ENCODE peak calls at places on chromosomes 7 and 10, in nine cellular contexts. W is fibroblast of lung, J is iPS DF 6.9, I is left ventricle myocardium inferior, U is HepG2, Q is aorta, A is cardiac muscle cell, C is A549, L is Peyer's patch. X is an unnamed sample. For H3K4me1, the result is how much of the 10 kb centered on the place peaks cover.

GRCh38 chr7:40263752-40264390 is 129.1 kb downstream of the SUGCT start:
- DNase-seq in W (no peak), J (no peak), I (no peak), U (peak), Q (no peak), A (no peak), C (no peak), L (no peak), X (no peak)

GRCh38 chr10:44386546-44387052 is 1.7 kb upstream of the CXCL12 start:
- DNase-seq in W (peak), J (no peak), I (peak), U (peak), Q (peak), A (peak), C (peak), L (no peak), X (peak)

GRCh38 chr7:74083928-74084721 is 521 bp downstream of the LIMK1 start:
- DNase-seq in W (peak), J (no peak), I (peak), U (no peak), Q (peak), A (peak), C (peak), L (peak), X (no peak)

GRCh38 chr10:61612009-61612408 is 50.7 kb upstream of the CABCOCO1 start:
- DNase-seq in W (no peak), J (no peak), I (no peak), U (no peak), Q (peak), A (no peak), C (no peak), L (no peak), X (no peak)

GRCh38 chr7:3188946-3189345 is 112.1 kb upstream of the SDK1 start:
- DNase-seq in W (no peak), J (no peak), I (no peak), U (no peak), Q (no peak), A (no peak), C (no peak), L (no peak), X (no peak)

GRCh38 chr7:131110294-131111080 is 217.2 kb upstream of the MKLN1 start:
- DNase-seq in W (peak), J (no peak), I (no peak), U (no peak), Q (no peak), A (no peak), C (no peak), L (no peak), X (no peak)

GRCh38 chr10:7438196-7438986 is 27.6 kb upstream of the SFMBT2 start:
- DNase-seq in W (no peak), J (no peak), I (no peak), U (no peak), Q (no peak), A (no peak), C (no peak), L (no peak), X (no peak)

GRCh38 chr7:80540841-80541240 is 29.0 kb upstream of the GNAT3 start:
- DNase-seq in W (peak), J (no peak), I (no peak), U (no peak), Q (no peak), A (no peak), C (no peak), L (no peak), X (no peak)

GRCh38 chr7:46003896-46004875 is 83.1 kb upstream of the IGFBP3 start:
- DNase-seq in W (peak), J (no peak), I (no peak), U (no peak), Q (no peak), A (no peak), C (no peak), L (no peak), X (no peak)

GRCh38 chr7:17802056-17802455 is 138.2 kb downstream of the SNX13 start:
- DNase-seq in W (peak), J (no peak), I (no peak), U (no peak), Q (no peak), A (no peak), C (no peak), L (no peak), X (no peak)

GRCh38 chr10:60390224-60390626 is 550 bp upstream of the ANK3 start:
- DNase-seq in W (peak), J (no peak), I (no peak), U (no peak), Q (no peak), A (no peak), C (no peak), L (no peak), X (no peak)

GRCh38 chr7:106029941-106030340 is 66.9 kb downstream of the CDHR3 start:
- DNase-seq in W (no peak), J (no peak), I (no peak), U (no peak), Q (no peak), A (no peak), C (no peak), L (no peak), X (no peak)

GRCh38 chr10:75019360-75019759 is 92.1 kb upstream of the SAMD8 start:
- DNase-seq in W (peak), J (no peak), I (no peak), U (no peak), Q (no peak), A (no peak), C (no peak), L (no peak), X (no peak)

GRCh38 chr7:65976659-65977196 is 5.3 kb downstream of the GUSB start:
- DNase-seq in W (no peak), J (no peak), I (no peak), U (no peak), Q (peak), A (no peak), C (no peak), L (no peak), X (no peak)

GRCh38 chr7:35424869-35425495 is 171.1 kb upstream of the TBX20 start:
- DNase-seq in W (peak), J (peak), I (peak), U (peak), Q (no peak), A (peak), C (peak), L (peak), X (peak)

GRCh38 chr10:131102147-131102546 is 209.4 kb downstream of the TCERG1L start:
- DNase-seq in W (no peak), J (no peak), I (no peak), U (no peak), Q (no peak), A (no peak), C (no peak), L (no peak), X (no peak)

GRCh38 chr10:124733566-124734245 is 10.5 kb downstream of the FAM53B start:
- DNase-seq in W (no peak), J (no peak), I (no peak), U (no peak), Q (peak), A (peak), C (no peak), L (no peak), X (no peak)

GRCh38 chr7:129835436-129836020 is 117.2 kb downstream of the UBE2H start:
- DNase-seq in W (no peak), J (no peak), I (no peak), U (no peak), Q (no peak), A (no peak), C (no peak), L (no peak), X (no peak)

GRCh38 chr10:13743101-13743693 is 156.4 kb downstream of the PRPF18 start:
- DNase-seq in W (peak), J (no peak), I (no peak), U (no peak), Q (no peak), A (no peak), C (no peak), L (no peak), X (no peak)

GRCh38 chr7:142088022-142088714 is 23.4 kb upstream of the MGAM2 start:
- DNase-seq in W (no peak), J (no peak), I (no peak), U (no peak), Q (no peak), A (no peak), C (no peak), L (no peak), X (no peak)

GRCh38 chr10:109743141-109744120 is 179.9 kb downstream of the XPNPEP1 start:
- DNase-seq in W (peak), J (no peak), I (no peak), U (no peak), Q (no peak), A (no peak), C (no peak), L (no peak), X (no peak)

GRCh38 chr10:12841826-12842225 is 159.7 kb downstream of the CCDC3 start:
- DNase-seq in W (no peak), J (no peak), I (no peak), U (no peak), Q (no peak), A (no peak), C (no peak), L (no peak), X (peak)

GRCh38 chr7:36597099-36597773 is 127.1 kb downstream of the AOAH start:
- DNase-seq in W (no peak), J (no peak), I (no peak), U (no peak), Q (no peak), A (no peak), C (no peak), L (no peak), X (no peak)

GRCh38 chr10:102596506-102596971 is 47.7 kb upstream of the TRIM8 start:
- DNase-seq in W (peak), J (peak), I (peak), U (peak), Q (no peak), A (peak), C (peak), L (no peak), X (no peak)

GRCh38 chr7:30549933-30550493 is 44.7 kb upstream of the GARS1 start:
- DNase-seq in W (peak), J (no peak), I (no peak), U (no peak), Q (no peak), A (no peak), C (no peak), L (no peak), X (no peak)

GRCh38 chr7:152615052-152615741 is 60.7 kb downstream of the XRCC2 start:
- DNase-seq in W (no peak), J (no peak), I (no peak), U (peak), Q (no peak), A (peak), C (no peak), L (no peak), X (no peak)

GRCh38 chr7:55105952-55106351 is 87.1 kb downstream of the EGFR start:
- DNase-seq in W (no peak), J (no peak), I (no peak), U (no peak), Q (no peak), A (no peak), C (no peak), L (no peak), X (no peak)

GRCh38 chr10:46250898-46251856 is 35.6 kb upstream of the ANTXRL start:
- DNase-seq in W (no peak), J (no peak), I (no peak), U (no peak), Q (no peak), A (no peak), C (no peak), L (peak), X (no peak)

GRCh38 chr10:3148994-3149393 is 23.6 kb downstream of the PITRM1 start:
- DNase-seq in W (no peak), J (no peak), I (no peak), U (no peak), Q (no peak), A (no peak), C (no peak), L (no peak), X (no peak)

GRCh38 chr7:80500325-80500724 is 11.5 kb downstream of the GNAT3 start:
- DNase-seq in W (no peak), J (no peak), I (no peak), U (no peak), Q (no peak), A (peak), C (no peak), L (no peak), X (no peak)

GRCh38 chr7:117323585-117323876 is 673 bp upstream of the WNT2 start:
- DNase-seq in W (no peak), J (no peak), I (no peak), U (no peak), Q (no peak), A (no peak), C (no peak), L (no peak), X (no peak)

GRCh38 chr10:22958338-22958737 is 30.5 kb downstream of the ARMC3 start:
- DNase-seq in W (no peak), J (no peak), I (no peak), U (no peak), Q (no peak), A (no peak), C (no peak), L (no peak), X (no peak)

GRCh38 chr7:87581723-87582122 is 19.0 kb downstream of the ABCB1 start:
- DNase-seq in W (no peak), J (no peak), I (no peak), U (no peak), Q (no peak), A (no peak), C (no peak), L (no peak), X (no peak)

GRCh38 chr7:148299877-148300276 is 290.7 kb upstream of the C7orf33 start:
- DNase-seq in W (no peak), J (no peak), I (no peak), U (no peak), Q (no peak), A (no peak), C (no peak), L (no peak), X (no peak)

GRCh38 chr10:30434273-30435067 is 486 bp downstream of the MAP3K8 start:
- DNase-seq in W (peak), J (no peak), I (peak), U (peak), Q (peak), A (peak), C (peak), L (peak), X (peak)

GRCh38 chr10:45553613-45554012 is 119.0 kb downstream of the ZFAND4 start:
- DNase-seq in W (no peak), J (no peak), I (no peak), U (no peak), Q (no peak), A (no peak), C (no peak), L (no peak), X (no peak)

GRCh38 chr10:99976886-99977391 is 32.8 kb downstream of the DNMBP start:
- DNase-seq in W (peak), J (no peak), I (no peak), U (no peak), Q (no peak), A (no peak), C (peak), L (no peak), X (no peak)

GRCh38 chr10:99977916-99978315 is 31.8 kb downstream of the DNMBP start:
- DNase-seq in W (no peak), J (no peak), I (no peak), U (no peak), Q (no peak), A (peak), C (no peak), L (no peak), X (no peak)

GRCh38 chr10:99975106-99975829 is 34.5 kb downstream of the DNMBP start:
- DNase-seq in W (no peak), J (no peak), I (no peak), U (no peak), Q (no peak), A (no peak), C (no peak), L (no peak), X (no peak)

GRCh38 chr10:99973190-99973589 is 36.6 kb downstream of the DNMBP start:
- DNase-seq in W (peak), J (no peak), I (no peak), U (no peak), Q (no peak), A (no peak), C (no peak), L (no peak), X (no peak)

DNA sequence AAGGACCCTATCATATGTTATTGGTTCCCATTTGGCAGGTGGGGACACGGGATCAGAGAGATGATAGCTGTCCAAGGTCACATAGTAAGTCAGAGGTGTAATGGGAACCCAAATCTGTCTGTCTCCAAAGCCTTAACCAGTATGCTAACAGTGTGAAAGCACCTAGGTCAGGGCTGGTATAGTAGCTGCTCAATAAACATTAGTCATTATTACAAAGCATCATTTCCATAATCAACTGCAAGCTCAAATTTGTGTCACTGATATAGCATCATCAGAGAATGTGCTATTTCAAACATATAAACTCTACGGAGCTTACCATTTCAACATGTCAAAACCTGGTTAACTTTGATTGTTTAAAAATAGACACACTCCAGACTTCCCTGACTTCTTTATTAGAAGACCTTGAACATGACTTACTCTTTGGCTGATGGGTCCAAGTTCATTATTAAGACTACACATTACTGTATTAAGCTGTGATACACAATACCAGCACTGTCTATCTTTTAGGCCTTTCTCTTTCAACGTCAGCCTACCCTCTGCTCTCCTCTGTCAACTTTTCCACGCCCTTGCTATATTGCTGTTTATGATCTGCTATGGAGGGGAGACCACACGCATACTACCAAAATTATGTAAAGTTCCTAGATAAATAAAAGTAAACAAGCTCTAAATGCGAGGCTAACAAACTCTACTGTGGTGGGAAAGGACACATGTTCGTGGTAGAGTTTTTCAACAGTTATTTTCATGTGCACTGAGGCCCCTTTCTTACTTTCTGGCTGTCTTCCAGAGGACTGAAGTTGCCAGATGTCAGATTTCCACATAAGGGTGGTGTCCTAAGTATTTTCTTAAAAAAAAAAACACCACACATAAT is 33.6 kb downstream of the DNMBP start:
- DNase-seq in W (peak), J (no peak), I (no peak), U (no peak), Q (no peak), A (no peak), C (no peak), L (no peak), X (peak)
- H3K27ac ChIP-seq in W (peak), J (no peak), I (peak), U (no peak), Q (no peak), A (peak), C (peak), L (peak), X (no peak)

GRCh38 chr10:11237571-11237970 is 219.9 kb downstream of the CELF2 start:
- DNase-seq in W (no peak), J (no peak), I (no peak), U (no peak), Q (no peak), A (no peak), C (no peak), L (no peak), X (no peak)
- H3K4me1 ChIP-seq in W (under half), J (under half), I (half or more), U (under half), Q (under half), A (under half), C (under half), L (under half), X (half or more)

GRCh38 chr7:7642081-7642480 is 1.5 kb downstream of the UMAD1 start:
- DNase-seq in W (no peak), J (no peak), I (no peak), U (no peak), Q (no peak), A (no peak), C (no peak), L (no peak), X (no peak)

GRCh38 chr7:7640221-7641128 is at the start of gene UMAD1:
- DNase-seq in W (peak), J (peak), I (peak), U (peak), Q (peak), A (peak), C (peak), L (peak), X (peak)

GRCh38 chr7:7639421-7639820 is 1.1 kb upstream of the UMAD1 start:
- DNase-seq in W (peak), J (no peak), I (no peak), U (no peak), Q (no peak), A (no peak), C (no peak), L (no peak), X (no peak)

GRCh38 chr7:7639847-7640220 is 718 bp upstream of the UMAD1 start:
- DNase-seq in W (peak), J (no peak), I (no peak), U (peak), Q (no peak), A (no peak), C (peak), L (peak), X (no peak)

DNA sequence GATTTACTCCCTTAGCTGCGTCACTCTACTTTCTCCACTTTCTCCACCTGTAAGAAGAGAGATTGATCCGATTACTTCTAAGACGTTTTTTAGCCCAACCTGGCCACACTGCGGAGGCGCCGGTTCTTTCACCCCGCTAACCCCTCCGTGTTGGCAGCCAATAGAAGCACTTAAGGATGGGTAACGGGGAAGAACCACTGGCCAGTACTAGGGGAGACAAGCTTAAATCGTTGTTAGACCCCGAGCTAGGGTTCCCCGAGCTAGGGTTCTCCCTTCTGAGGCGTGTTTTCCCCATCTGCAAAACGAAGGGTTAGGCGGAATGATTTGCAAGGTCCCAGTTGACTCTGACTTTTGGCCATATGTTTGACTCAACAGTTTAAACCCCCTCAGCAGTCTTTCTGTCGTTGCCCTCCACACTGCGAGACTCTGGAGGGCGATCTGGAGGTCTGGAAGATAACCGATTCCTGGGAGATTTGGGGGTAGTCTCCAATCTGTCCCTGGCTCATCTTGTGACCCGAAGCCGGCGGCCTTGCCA is 644 bp downstream of the UMAD1 start:
- DNase-seq in W (peak), J (no peak), I (no peak), U (peak), Q (no peak), A (peak), C (peak), L (peak), X (peak)
- H3K27ac ChIP-seq in W (peak), J (no peak), I (peak), U (peak), Q (no peak), A (peak), C (peak), L (peak), X (peak)

DNA sequence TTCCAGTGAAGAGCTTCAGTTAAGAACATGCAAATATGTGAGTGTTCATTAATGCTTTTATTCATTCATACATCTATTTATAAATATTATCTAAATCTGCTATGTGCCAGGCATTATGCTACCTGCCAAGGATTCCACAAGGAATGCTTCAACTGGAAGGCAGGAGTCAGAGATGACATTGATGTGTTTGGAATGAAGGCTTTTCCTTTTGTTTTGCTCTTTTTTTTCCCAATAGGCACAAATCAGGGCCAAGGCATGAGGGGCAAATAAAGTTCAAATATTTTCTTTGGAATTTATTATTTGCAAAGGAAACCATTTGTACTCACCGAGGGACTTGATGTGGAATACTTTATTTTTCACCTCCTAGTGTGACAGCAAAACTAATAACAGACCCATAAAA is 530.3 kb downstream of the ARL4A start:
- DNase-seq in W (no peak), J (no peak), I (no peak), U (no peak), Q (no peak), A (no peak), C (no peak), L (no peak), X (no peak)
- H3K4me1 ChIP-seq in W (under half), J (under half), I (under half), U (under half), Q (under half), A (under half), C (under half), L (under half), X (under half)

X was measured in heart right ventricle.